ENCODE peak calls at places on chromosomes 6 and 20, in six cellular contexts. One of them, this sample, is unnamed.

GRCh38 chr6:20334961-20335360 is 66.7 kb upstream of the E2F3 start:
- DNase-seq in CD8-positive, alpha-beta T cell: no peak
- DNase-seq in fibroblast of lung: no peak
- DNase-seq in left lung: no peak
- DNase-seq in brain microvascular endothelial cell: no peak
- DNase-seq in cardiac muscle cell: no peak
- DNase-seq in this sample: no peak

GRCh38 chr6:150063640-150064039 is 5.3 kb downstream of the ULBP3 start:
- DNase-seq in brain microvascular endothelial cell: no peak
- DNase-seq in cardiac muscle cell: no peak
- DNase-seq in CD8-positive, alpha-beta T cell: no peak
- DNase-seq in fibroblast of lung: no peak
- DNase-seq in left lung: no peak
- DNase-seq in this sample: no peak

GRCh38 chr6:10146723-10147451 is 268.0 kb downstream of the TFAP2A start:
- DNase-seq in left lung: no peak
- DNase-seq in brain microvascular endothelial cell: peak
- DNase-seq in cardiac muscle cell: peak
- DNase-seq in fibroblast of lung: peak
- DNase-seq in CD8-positive, alpha-beta T cell: no peak
- DNase-seq in this sample: peak

GRCh38 chr6:1590580-1590979 is 19.1 kb upstream of the FOXC1 start:
- DNase-seq in brain microvascular endothelial cell: no peak
- DNase-seq in CD8-positive, alpha-beta T cell: no peak
- DNase-seq in cardiac muscle cell: no peak
- DNase-seq in left lung: no peak
- DNase-seq in fibroblast of lung: no peak
- DNase-seq in this sample: no peak

GRCh38 chr6:140586426-140587061 is 1212.1 kb upstream of the CITED2 start:
- DNase-seq in CD8-positive, alpha-beta T cell: no peak
- DNase-seq in brain microvascular endothelial cell: no peak
- DNase-seq in left lung: no peak
- DNase-seq in fibroblast of lung: no peak
- DNase-seq in cardiac muscle cell: no peak
- DNase-seq in this sample: no peak

GRCh38 chr6:2596222-2596621 is 154.5 kb downstream of the MYLK4 start:
- DNase-seq in cardiac muscle cell: peak
- DNase-seq in brain microvascular endothelial cell: no peak
- DNase-seq in fibroblast of lung: no peak
- DNase-seq in left lung: no peak
- DNase-seq in CD8-positive, alpha-beta T cell: no peak
- DNase-seq in this sample: no peak

GRCh38 chr20:46051556-46052323 is 22.7 kb downstream of the SLC12A5 start:
- DNase-seq in left lung: no peak
- DNase-seq in CD8-positive, alpha-beta T cell: no peak
- DNase-seq in fibroblast of lung: no peak
- DNase-seq in cardiac muscle cell: no peak
- DNase-seq in brain microvascular endothelial cell: no peak
- DNase-seq in this sample: no peak

GRCh38 chr20:59933296-59933848 is at the start of gene SYCP2:
- DNase-seq in fibroblast of lung: peak
- DNase-seq in CD8-positive, alpha-beta T cell: peak
- DNase-seq in left lung: peak
- DNase-seq in cardiac muscle cell: no peak
- DNase-seq in brain microvascular endothelial cell: peak
- DNase-seq in this sample: no peak

GRCh38 chr6:168043848-168044415 is 35.1 kb downstream of the FRMD1 start:
- DNase-seq in fibroblast of lung: no peak
- DNase-seq in cardiac muscle cell: no peak
- DNase-seq in brain microvascular endothelial cell: no peak
- DNase-seq in left lung: peak
- DNase-seq in CD8-positive, alpha-beta T cell: no peak
- DNase-seq in this sample: no peak

GRCh38 chr6:39404312-39404711 is 81.8 kb upstream of the KCNK16 start:
- DNase-seq in left lung: no peak
- DNase-seq in brain microvascular endothelial cell: no peak
- DNase-seq in CD8-positive, alpha-beta T cell: no peak
- DNase-seq in cardiac muscle cell: no peak
- DNase-seq in fibroblast of lung: no peak
- DNase-seq in this sample: no peak

GRCh38 chr6:45433533-45434400 is 56.0 kb upstream of the SUPT3H start:
- DNase-seq in CD8-positive, alpha-beta T cell: no peak
- DNase-seq in cardiac muscle cell: no peak
- DNase-seq in brain microvascular endothelial cell: no peak
- DNase-seq in fibroblast of lung: no peak
- DNase-seq in left lung: no peak
- DNase-seq in this sample: no peak

GRCh38 chr20:62374431-62375152 is 7.5 kb upstream of the LAMA5 start:
- DNase-seq in brain microvascular endothelial cell: no peak
- DNase-seq in fibroblast of lung: peak
- DNase-seq in CD8-positive, alpha-beta T cell: no peak
- DNase-seq in cardiac muscle cell: no peak
- DNase-seq in left lung: no peak
- DNase-seq in this sample: no peak

GRCh38 chr20:21387528-21387927 is 9.8 kb downstream of the NKX2-4 start:
- DNase-seq in brain microvascular endothelial cell: no peak
- DNase-seq in fibroblast of lung: no peak
- DNase-seq in left lung: no peak
- DNase-seq in CD8-positive, alpha-beta T cell: no peak
- DNase-seq in cardiac muscle cell: no peak
- DNase-seq in this sample: peak

GRCh38 chr20:30601974-30602373 is 655.5 kb upstream of the DEFB115 start:
- DNase-seq in cardiac muscle cell: no peak
- DNase-seq in brain microvascular endothelial cell: no peak
- DNase-seq in fibroblast of lung: no peak
- DNase-seq in CD8-positive, alpha-beta T cell: no peak
- DNase-seq in left lung: no peak
- DNase-seq in this sample: no peak

GRCh38 chr6:161837449-161837735 is 563.5 kb upstream of the AGPAT4 start:
- DNase-seq in left lung: no peak
- DNase-seq in fibroblast of lung: no peak
- DNase-seq in cardiac muscle cell: no peak
- DNase-seq in CD8-positive, alpha-beta T cell: no peak
- DNase-seq in brain microvascular endothelial cell: no peak
- DNase-seq in this sample: no peak

GRCh38 chr20:3613821-3614440 is 49.3 kb downstream of the GFRA4 start:
- DNase-seq in fibroblast of lung: peak
- DNase-seq in brain microvascular endothelial cell: peak
- DNase-seq in left lung: no peak
- DNase-seq in cardiac muscle cell: no peak
- DNase-seq in CD8-positive, alpha-beta T cell: no peak
- DNase-seq in this sample: no peak

GRCh38 chr6:140441256-140441655 is 1066.8 kb upstream of the CITED2 start:
- DNase-seq in fibroblast of lung: peak
- DNase-seq in cardiac muscle cell: peak
- DNase-seq in left lung: peak
- DNase-seq in CD8-positive, alpha-beta T cell: no peak
- DNase-seq in brain microvascular endothelial cell: peak
- DNase-seq in this sample: no peak

DNA sequence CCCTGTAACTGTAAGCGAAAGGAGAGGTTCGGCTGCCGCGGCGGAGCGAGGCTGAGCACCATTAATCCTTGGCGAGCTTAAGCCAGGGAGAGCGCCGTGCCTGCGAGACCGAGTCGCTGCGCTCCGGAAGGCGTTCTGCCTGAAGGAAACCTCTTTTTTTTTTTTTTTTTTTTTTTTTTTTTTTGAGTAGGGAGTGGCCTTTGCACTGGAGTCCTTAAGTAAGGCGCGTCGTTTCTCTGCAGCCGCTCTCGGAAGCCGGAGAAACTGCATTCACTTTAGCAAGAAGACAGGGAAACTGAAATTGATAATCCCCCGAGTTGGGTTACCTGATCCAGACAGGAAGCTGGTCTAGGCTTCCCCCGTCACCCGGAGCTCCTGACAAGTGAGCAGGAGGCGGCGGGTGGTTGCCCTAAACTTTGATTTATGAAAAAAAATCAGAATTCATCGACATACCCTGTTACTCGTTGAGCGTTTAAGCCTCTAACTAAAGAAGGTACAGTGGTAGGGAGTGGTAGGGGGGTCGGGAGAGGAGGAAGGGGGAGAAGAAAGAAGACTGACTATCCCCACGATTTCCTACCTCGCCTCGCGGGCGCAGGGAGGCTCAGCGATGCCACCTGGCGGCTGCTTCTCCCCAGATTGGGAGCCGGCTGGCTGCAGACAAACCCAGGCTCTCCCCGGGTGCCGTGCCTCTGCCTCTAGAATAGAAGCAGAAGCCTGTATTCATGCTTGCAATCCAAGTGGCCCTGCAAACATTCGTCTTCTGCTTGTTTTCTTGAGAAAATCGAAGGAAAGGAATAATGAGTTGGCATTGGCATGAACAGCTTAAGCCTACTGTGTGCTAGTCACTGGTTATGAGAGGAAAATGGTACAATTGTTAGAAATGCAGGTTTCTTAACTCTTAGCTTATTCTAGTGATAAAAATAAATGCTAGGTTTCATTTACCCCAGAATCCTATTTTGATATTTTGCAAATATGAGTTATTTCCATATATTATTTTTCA is 4.4 kb upstream of the SOX4 start:
- DNase-seq in left lung: peak
- DNase-seq in cardiac muscle cell: peak
- DNase-seq in CD8-positive, alpha-beta T cell: peak
- DNase-seq in fibroblast of lung: peak
- DNase-seq in brain microvascular endothelial cell: peak
- DNase-seq in this sample: peak
- H3K27ac ChIP-seq in left lung: peak
- H3K27ac ChIP-seq in cardiac muscle cell: peak
- H3K27ac ChIP-seq in CD8-positive, alpha-beta T cell: no peak
- H3K27ac ChIP-seq in fibroblast of lung: peak
- H3K27ac ChIP-seq in brain microvascular endothelial cell: peak
- H3K27ac ChIP-seq in this sample: peak

DNA sequence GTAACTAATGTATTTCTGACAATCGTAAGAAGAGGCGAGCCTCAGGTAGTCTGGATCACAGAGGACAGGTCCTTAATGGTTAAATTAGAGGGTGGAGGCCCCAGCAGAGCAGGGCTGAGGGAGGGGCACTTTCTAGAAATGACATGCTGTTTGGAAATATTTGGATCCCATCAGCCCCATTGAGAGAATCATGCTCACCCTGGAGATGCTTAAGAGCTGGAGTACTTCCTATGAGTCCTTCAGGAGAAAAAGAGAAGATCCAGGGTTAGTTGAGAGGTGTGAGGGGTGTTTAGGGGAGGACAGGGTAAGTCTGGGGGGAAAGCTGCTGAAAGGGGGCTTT is 123.0 kb downstream of the TCP11 start:
- DNase-seq in CD8-positive, alpha-beta T cell: no peak
- DNase-seq in cardiac muscle cell: no peak
- DNase-seq in left lung: no peak
- DNase-seq in fibroblast of lung: no peak
- DNase-seq in brain microvascular endothelial cell: no peak
- DNase-seq in this sample: no peak
- H3K27ac ChIP-seq in CD8-positive, alpha-beta T cell: no peak
- H3K27ac ChIP-seq in cardiac muscle cell: no peak
- H3K27ac ChIP-seq in left lung: peak
- H3K27ac ChIP-seq in fibroblast of lung: peak
- H3K27ac ChIP-seq in brain microvascular endothelial cell: no peak
- H3K27ac ChIP-seq in this sample: no peak

DNA sequence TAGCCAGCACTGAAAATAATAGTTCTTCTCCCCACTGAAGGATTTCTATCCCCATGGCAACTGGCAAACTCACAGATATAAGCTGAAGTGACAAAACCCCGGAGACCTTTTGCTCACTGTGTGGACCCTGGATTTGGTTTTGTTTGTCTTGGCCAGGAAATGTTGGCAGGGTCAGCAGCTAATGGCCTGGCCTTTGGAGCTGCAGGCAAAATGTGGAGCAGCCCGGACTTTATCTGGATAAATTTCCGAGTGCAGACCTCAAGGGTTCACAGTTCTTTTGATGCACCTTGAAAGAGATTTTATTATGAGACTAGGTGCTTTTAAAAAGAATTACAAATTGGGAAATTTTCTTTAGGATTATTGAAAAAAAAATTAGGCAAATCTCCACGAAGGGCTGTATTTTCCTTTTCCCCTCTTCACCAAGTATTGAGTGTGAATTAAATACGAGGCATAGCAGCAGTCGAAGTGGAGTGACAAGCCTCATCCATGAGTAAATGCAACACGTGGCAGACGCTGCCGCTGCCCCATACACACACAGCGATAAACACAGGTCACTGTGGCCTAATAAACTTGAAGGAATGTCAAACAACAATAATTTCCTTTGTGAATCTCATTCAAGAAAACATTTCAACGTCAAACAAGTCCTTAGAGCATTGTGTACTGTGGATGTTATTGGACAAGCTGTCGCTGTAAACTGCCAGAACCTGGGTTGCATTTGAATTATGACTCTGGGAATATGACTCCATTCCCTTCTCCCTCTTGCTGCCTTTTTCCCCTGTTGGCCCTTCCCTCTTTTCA is 35.1 kb upstream of the CCN6 start:
- DNase-seq in brain microvascular endothelial cell: peak
- DNase-seq in CD8-positive, alpha-beta T cell: no peak
- DNase-seq in cardiac muscle cell: no peak
- DNase-seq in fibroblast of lung: peak
- DNase-seq in left lung: no peak
- DNase-seq in this sample: no peak
- H3K27ac ChIP-seq in brain microvascular endothelial cell: no peak
- H3K27ac ChIP-seq in CD8-positive, alpha-beta T cell: no peak
- H3K27ac ChIP-seq in cardiac muscle cell: no peak
- H3K27ac ChIP-seq in fibroblast of lung: no peak
- H3K27ac ChIP-seq in left lung: no peak
- H3K27ac ChIP-seq in this sample: no peak

GRCh38 chr6:106557837-106558236 is 71.5 kb downstream of the RTN4IP1 start:
- DNase-seq in brain microvascular endothelial cell: no peak
- DNase-seq in CD8-positive, alpha-beta T cell: no peak
- DNase-seq in fibroblast of lung: peak
- DNase-seq in left lung: no peak
- DNase-seq in cardiac muscle cell: no peak
- DNase-seq in this sample: no peak
- H3K27ac ChIP-seq in brain microvascular endothelial cell: no peak
- H3K27ac ChIP-seq in CD8-positive, alpha-beta T cell: no peak
- H3K27ac ChIP-seq in fibroblast of lung: no peak
- H3K27ac ChIP-seq in left lung: peak
- H3K27ac ChIP-seq in cardiac muscle cell: no peak
- H3K27ac ChIP-seq in this sample: no peak

This sample was measured in foreskin keratinocyte.